ENCODE peak calls at places on chromosomes 13 and 19, in seven cellular contexts. B, F, N, Q, T, P and O are unnamed samples.

GRCh38 chr19:15292847-15293582 is 39.3 kb downstream of the BRD4 start:
- DNase-seq in B (no peak), F (no peak), N (no peak), Q (no peak), T (no peak), P (no peak), O (no peak)

GRCh38 chr19:49997709-49998108 is 27.5 kb downstream of the VRK3 start:
- DNase-seq in B (peak; percentile 75), F (no peak), N (peak; percentile 81), Q (peak; percentile 51), T (peak; percentile 29), P (peak; percentile 60), O (peak; percentile 13)

GRCh38 chr13:22422023-22422422 is 751.1 kb downstream of the FGF9 start:
- DNase-seq in B (no peak), F (no peak), N (no peak), Q (no peak), T (no peak), P (no peak), O (no peak)

GRCh38 chr19:17031741-17032140 is 5.1 kb upstream of the CPAMD8 start:
- DNase-seq in B (no peak), F (no peak), N (no peak), Q (no peak), T (no peak), P (peak; percentile 93), O (no peak)

GRCh38 chr19:42254850-42255765 is at the start of gene ERF:
- DNase-seq in B (peak; percentile 93), F (peak; percentile 96), N (peak; percentile 94), Q (peak; percentile 94), T (peak; percentile 90), P (peak; percentile 97), O (peak; percentile 83)

GRCh38 chr19:55441692-55442321 is 1.3 kb downstream of the SHISA7 start:
- DNase-seq in B (peak; percentile 89), F (no peak), N (peak; percentile 56), Q (peak; percentile 92), T (no peak), P (no peak), O (no peak)

GRCh38 chr19:11018179-11018578 is 57.3 kb downstream of the SMARCA4 start:
- DNase-seq in B (no peak), F (no peak), N (peak; percentile 81), Q (no peak), T (peak; percentile 28), P (peak; percentile 89), O (no peak)

GRCh38 chr13:37485766-37486165 is 112.8 kb downstream of the POSTN start:
- DNase-seq in B (no peak), F (no peak), N (no peak), Q (no peak), T (no peak), P (no peak), O (peak; percentile 33)

GRCh38 chr13:69168436-69168835 is 939.2 kb upstream of the ATXN8OS start:
- DNase-seq in B (no peak), F (no peak), N (no peak), Q (no peak), T (no peak), P (no peak), O (no peak)

GRCh38 chr13:35789335-35790166 is 313.1 kb upstream of the MAB21L1 start:
- DNase-seq in B (no peak), F (peak; percentile 40), N (peak; percentile 47), Q (no peak), T (peak; percentile 18), P (peak; percentile 76), O (peak; percentile 61)

GRCh38 chr19:50512112-50512998 is 1.4 kb downstream of the ASPDH start:
- DNase-seq in B (no peak), F (no peak), N (no peak), Q (no peak), T (no peak), P (no peak), O (no peak)

GRCh38 chr13:70960841-70961443 is 852.7 kb upstream of the KLHL1 start:
- DNase-seq in B (no peak), F (peak; percentile 29), N (peak; percentile 27), Q (no peak), T (peak; percentile 50), P (peak; percentile 62), O (peak; percentile 13)

GRCh38 chr13:102697929-102698648 is 3.2 kb upstream of the METTL21C start:
- DNase-seq in B (no peak), F (no peak), N (no peak), Q (no peak), T (no peak), P (no peak), O (no peak)

GRCh38 chr19:19379527-19379926 is 25.9 kb upstream of the GATAD2A start:
- DNase-seq in B (no peak), F (no peak), N (no peak), Q (no peak), T (no peak), P (no peak), O (no peak)

GRCh38 chr19:7672522-7672921 is 3.7 kb downstream of the RETN start:
- DNase-seq in B (no peak), F (no peak), N (no peak), Q (no peak), T (no peak), P (no peak), O (no peak)

GRCh38 chr19:7676376-7676775 is 514 bp upstream of the MCEMP1 start:
- DNase-seq in B (no peak), F (no peak), N (no peak), Q (no peak), T (no peak), P (peak; percentile 23), O (no peak)

GRCh38 chr19:7676854-7677253 is at the start of gene MCEMP1:
- DNase-seq in B (no peak), F (no peak), N (no peak), Q (no peak), T (no peak), P (no peak), O (no peak)

GRCh38 chr19:7670790-7671189 is 1.9 kb downstream of the RETN start:
- DNase-seq in B (no peak), F (no peak), N (no peak), Q (peak; percentile 60), T (no peak), P (no peak), O (no peak)

DNA sequence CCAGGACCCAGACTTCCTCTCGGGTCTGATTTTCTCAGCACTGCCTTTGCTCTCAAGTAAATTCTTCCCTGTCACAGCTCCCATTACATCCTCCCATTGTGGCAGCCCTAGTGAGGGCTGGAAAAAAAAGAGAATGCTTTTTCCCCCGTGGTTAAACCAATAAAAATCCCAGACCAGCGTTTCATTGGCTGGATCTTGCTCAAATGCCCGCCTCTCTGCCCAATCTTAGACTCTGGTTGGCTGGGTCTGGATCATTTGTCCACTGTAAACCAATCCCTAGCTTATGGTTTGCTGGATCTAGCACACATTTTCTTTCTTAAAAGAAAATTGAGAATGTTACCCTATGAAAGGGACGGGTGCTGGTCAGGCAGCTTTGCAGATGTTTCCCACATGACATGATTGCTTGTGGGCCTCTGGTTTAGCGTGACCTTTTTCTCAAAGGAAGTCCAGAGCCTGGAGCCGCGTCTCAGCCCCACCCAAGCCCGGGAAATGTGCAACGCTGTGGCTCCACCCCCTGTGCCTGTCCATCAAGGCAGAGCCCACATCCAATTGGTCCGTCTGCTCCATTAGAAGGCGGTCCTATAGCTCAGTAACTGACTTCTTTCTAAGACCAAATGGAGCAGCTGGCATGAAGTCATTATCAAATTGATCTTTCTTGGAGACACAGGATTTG is 2.8 kb upstream of the MCEMP1 start:
- DNase-seq in B (peak; percentile 75), F (no peak), N (peak; percentile 66), Q (peak; percentile 81), T (peak; percentile 59), P (peak; percentile 93), O (peak; percentile 45)
- H2BK120ac ChIP-seq in B (no peak overlapping the region), F (no peak overlapping the region), N (no peak overlapping the region), Q (no peak overlapping the region), T (no peak overlapping the region), P (no peak overlapping the region), O (no peak overlapping the region)

GRCh38 chr13:20953245-20953931 is 50.8 kb upstream of the XPO4 start:
- DNase-seq in B (no peak), F (no peak), N (no peak), Q (no peak), T (no peak), P (no peak), O (no peak)

GRCh38 chr13:20952838-20953237 is 50.3 kb upstream of the XPO4 start:
- DNase-seq in B (no peak), F (no peak), N (no peak), Q (no peak), T (no peak), P (no peak), O (no peak)

GRCh38 chr13:20960663-20961309 is 58.2 kb upstream of the XPO4 start:
- DNase-seq in B (no peak), F (no peak), N (no peak), Q (no peak), T (no peak), P (no peak), O (no peak)

GRCh38 chr13:20955496-20955895 is 53.0 kb upstream of the XPO4 start:
- DNase-seq in B (no peak), F (no peak), N (no peak), Q (no peak), T (no peak), P (no peak), O (no peak)
- H2BK120ac ChIP-seq in B (no peak overlapping the region), F (no peak overlapping the region), N (no peak overlapping the region), Q (no peak overlapping the region), T (no peak overlapping the region), P (no peak overlapping the region), O (no peak overlapping the region)

GRCh38 chr19:52688335-52688734 is 46.5 kb downstream of the ZNF611 start:
- DNase-seq in B (no peak), F (no peak), N (no peak), Q (no peak), T (no peak), P (no peak), O (no peak)
- H2BK120ac ChIP-seq in B (no peak overlapping the region), F (no peak overlapping the region), N (no peak overlapping the region), Q (no peak overlapping the region), T (no peak overlapping the region), P (no peak overlapping the region), O (no peak overlapping the region)

GRCh38 chr19:47797996-47798903 is 6.1 kb downstream of the TPRX1 start:
- DNase-seq in B (no peak), F (no peak), N (no peak), Q (no peak), T (no peak), P (no peak), O (no peak)

GRCh38 chr19:47790398-47790814 is 11.9 kb downstream of the SELENOW start:
- DNase-seq in B (peak; percentile 98), F (peak; percentile 80), N (peak; percentile 98), Q (peak; percentile 100), T (peak; percentile 75), P (peak; percentile 79), O (peak; percentile 59)

GRCh38 chr19:47794526-47794925 is 9.8 kb downstream of the TPRX1 start:
- DNase-seq in B (peak; percentile 65), F (no peak), N (peak; percentile 55), Q (peak; percentile 71), T (no peak), P (peak; percentile 24), O (no peak)

GRCh38 chr19:47796785-47797184 is 7.6 kb downstream of the TPRX1 start:
- DNase-seq in B (no peak), F (no peak), N (no peak), Q (no peak), T (no peak), P (no peak), O (no peak)

DNA sequence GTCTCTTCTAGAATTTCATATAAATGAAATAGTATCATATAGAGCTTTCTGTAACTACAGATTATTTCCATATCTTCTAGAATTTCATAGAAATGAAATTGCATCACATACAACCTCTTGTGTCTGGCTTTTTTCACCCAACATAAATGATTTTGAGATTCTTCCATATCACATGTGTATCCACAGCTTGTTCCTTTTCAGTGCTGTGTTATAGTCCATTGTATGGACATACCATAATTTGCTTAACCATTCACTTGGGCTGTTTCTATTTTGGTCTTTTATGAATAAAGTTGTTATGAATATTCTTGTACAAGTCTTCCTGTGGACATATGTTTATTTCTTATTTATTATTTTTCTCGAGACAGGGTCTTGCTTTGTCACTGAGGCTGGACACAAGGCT is 11.7 kb downstream of the TPRX1 start:
- DNase-seq in B (no peak), F (no peak), N (no peak), Q (no peak), T (no peak), P (no peak), O (no peak)
- H2BK120ac ChIP-seq in B (no peak overlapping the region), F (no peak overlapping the region), N (no peak overlapping the region), Q (no peak overlapping the region), T (no peak overlapping the region), P (no peak overlapping the region), O (no peak overlapping the region)